ENCODE peak calls at places on chromosome 10, in eight cellular contexts. X is fibroblast of the conjunctiva; M is stimulated activated CD8-positive, alpha-beta memory T cell treated with anti-CD3 and anti-CD28 coated beads, Interleukin-2, amount 100 ng/mL, for 48 hours; N is DND-41; E is GM23248; G is NCI-H510A; F is NAMALWA; W is naive thymus-derived CD8-positive, alpha-beta T cell. U is an unnamed sample.

GRCh38 chr10:43735907-43736306 is 87.2 kb upstream of the ZNF32 start:
- DNase-seq in G (no peak), E (peak), W (no peak), F (no peak), X (no peak), M (no peak), N (no peak), U (no peak)

GRCh38 chr10:132044803-132045202 is 20.9 kb upstream of the JAKMIP3 start:
- DNase-seq in M (no peak), X (no peak), W (no peak), G (no peak), E (no peak), N (no peak), F (no peak), U (no peak)

GRCh38 chr10:122344741-122345258 is 29.7 kb upstream of the PLEKHA1 start:
- DNase-seq in G (no peak), W (no peak), F (no peak), X (no peak), N (no peak), M (no peak), E (peak), U (no peak)

GRCh38 chr10:102511562-102512274 is 7.9 kb downstream of the SUFU start:
- DNase-seq in G (no peak), W (no peak), E (no peak), M (no peak), X (no peak), F (peak), N (no peak), U (peak)

GRCh38 chr10:8365935-8366911 is 311.7 kb downstream of the GATA3 start:
- DNase-seq in W (no peak), G (no peak), M (peak), X (no peak), N (peak), E (peak), F (no peak), U (no peak)

GRCh38 chr10:124992462-124993344 is 50.8 kb downstream of the ZRANB1 start:
- DNase-seq in G (no peak), W (no peak), M (no peak), E (peak), N (peak), X (peak), F (peak), U (peak)

GRCh38 chr10:78913219-78914059 is 155.3 kb upstream of the ZMIZ1 start:
- DNase-seq in X (no peak), G (peak), F (no peak), E (no peak), M (no peak), N (no peak), W (no peak), U (peak)

GRCh38 chr10:69629897-69630650 is at the start of gene FAM241B:
- DNase-seq in G (peak), W (peak), M (peak), F (no peak), N (no peak), X (no peak), E (peak), U (no peak)

GRCh38 chr10:34156781-34157425 is 658.2 kb downstream of the PARD3 start:
- DNase-seq in G (no peak), N (no peak), X (peak), M (no peak), E (peak), W (no peak), F (no peak), U (no peak)

GRCh38 chr10:38054361-38054797 is 39.8 kb upstream of the ZNF37A start:
- DNase-seq in X (peak), G (no peak), W (no peak), F (no peak), E (peak), N (no peak), M (no peak), U (no peak)

GRCh38 chr10:98611432-98611831 is 164.7 kb upstream of the HPS1 start:
- DNase-seq in E (peak), M (no peak), G (no peak), N (no peak), X (no peak), F (no peak), W (no peak), U (no peak)

GRCh38 chr10:77604063-77604462 is 33.5 kb downstream of the KCNMA1 start:
- DNase-seq in W (no peak), N (no peak), F (no peak), E (no peak), M (no peak), G (no peak), X (no peak), U (no peak)

GRCh38 chr10:102024799-102025198 is 31.2 kb downstream of the ARMH3 start:
- DNase-seq in F (no peak), M (no peak), E (no peak), N (no peak), G (no peak), W (no peak), X (no peak), U (no peak)

GRCh38 chr10:43160067-43160918 is 22.0 kb downstream of the CSGALNACT2 start:
- DNase-seq in N (no peak), F (no peak), E (peak), M (no peak), X (no peak), W (no peak), G (no peak), U (no peak)

GRCh38 chr10:50928190-50928552 is 42.7 kb upstream of the A1CF start:
- DNase-seq in E (no peak), X (no peak), M (no peak), F (no peak), W (no peak), G (no peak), N (no peak), U (no peak)

GRCh38 chr10:123640016-123640535 is 26.1 kb upstream of the GPR26 start:
- DNase-seq in W (no peak), F (no peak), E (peak), N (no peak), M (no peak), X (no peak), G (no peak), U (no peak)

GRCh38 chr10:104429834-104430233 is 76.2 kb downstream of the CFAP58 start:
- DNase-seq in E (no peak), X (no peak), M (no peak), G (no peak), N (no peak), W (no peak), F (no peak), U (no peak)

GRCh38 chr10:132647424-132647823 is 109.8 kb downstream of the INPP5A start:
- DNase-seq in N (no peak), M (no peak), F (no peak), W (no peak), X (no peak), E (no peak), G (no peak), U (no peak)

GRCh38 chr10:987635-987905 is 664 bp upstream of the GTPBP4 start:
- DNase-seq in E (peak), G (no peak), W (no peak), F (peak), M (no peak), N (no peak), X (no peak), U (no peak)